ENCODE peak calls at places on chromosomes 3 and 15, in ten cellular contexts. One of them, this sample, is unnamed.

GRCh38 chr15:44066211-44066827 is 128.8 kb downstream of the FRMD5 start:
- DNase-seq in stimulated activated CD8-positive, alpha-beta memory T cell treated with anti-CD3 and anti-CD28 coated beads, Interleukin-4, amount 100 ng/mL, for 24 hours: peak; percentile 34
- DNase-seq in left ventricle myocardium inferior: no peak
- DNase-seq in ascending aorta: no peak
- DNase-seq in A549: peak; percentile 24
- DNase-seq in activated gamma-delta T cell treated with anti-CD3 and anti-CD28 coated beads, Interleukin-2, amount 50 U/mL, for 16 hours: peak; percentile 45
- DNase-seq in stimulated activated naive CD8-positive, alpha-beta T cell treated with anti-CD3 and anti-CD28 coated beads, Interleukin-15, Interleukin-2, amounts not matched to agents 100 U/mL and 50 U/mL, for 24 hours: peak; percentile 79
- DNase-seq in hippocampal formation: peak; percentile 50
- DNase-seq in MCF 10A: peak; percentile 93
- DNase-seq in mesenchymal stem cell: peak; percentile 69
- DNase-seq in this sample: peak; percentile 55

GRCh38 chr3:71998995-71999673 is 214.2 kb upstream of the PROK2 start:
- DNase-seq in stimulated activated CD8-positive, alpha-beta memory T cell treated with anti-CD3 and anti-CD28 coated beads, Interleukin-4, amount 100 ng/mL, for 24 hours: no peak
- DNase-seq in left ventricle myocardium inferior: no peak
- DNase-seq in ascending aorta: no peak
- DNase-seq in A549: no peak
- DNase-seq in activated gamma-delta T cell treated with anti-CD3 and anti-CD28 coated beads, Interleukin-2, amount 50 U/mL, for 16 hours: no peak
- DNase-seq in stimulated activated naive CD8-positive, alpha-beta T cell treated with anti-CD3 and anti-CD28 coated beads, Interleukin-15, Interleukin-2, amounts not matched to agents 100 U/mL and 50 U/mL, for 24 hours: no peak
- DNase-seq in hippocampal formation: no peak
- DNase-seq in MCF 10A: peak; percentile 20
- DNase-seq in mesenchymal stem cell: peak; percentile 67
- DNase-seq in this sample: no peak

GRCh38 chr3:28347374-28348285 is 891 bp upstream of the ZCWPW2 start:
- DNase-seq in stimulated activated CD8-positive, alpha-beta memory T cell treated with anti-CD3 and anti-CD28 coated beads, Interleukin-4, amount 100 ng/mL, for 24 hours: no peak
- DNase-seq in left ventricle myocardium inferior: no peak
- DNase-seq in ascending aorta: no peak
- DNase-seq in A549: no peak
- DNase-seq in activated gamma-delta T cell treated with anti-CD3 and anti-CD28 coated beads, Interleukin-2, amount 50 U/mL, for 16 hours: no peak
- DNase-seq in stimulated activated naive CD8-positive, alpha-beta T cell treated with anti-CD3 and anti-CD28 coated beads, Interleukin-15, Interleukin-2, amounts not matched to agents 100 U/mL and 50 U/mL, for 24 hours: peak; percentile 3
- DNase-seq in hippocampal formation: no peak
- DNase-seq in MCF 10A: peak; percentile 92
- DNase-seq in mesenchymal stem cell: peak; percentile 38
- DNase-seq in this sample: no peak

GRCh38 chr3:14322667-14323295 is 79.6 kb upstream of the SLC6A6 start:
- DNase-seq in stimulated activated CD8-positive, alpha-beta memory T cell treated with anti-CD3 and anti-CD28 coated beads, Interleukin-4, amount 100 ng/mL, for 24 hours: no peak
- DNase-seq in left ventricle myocardium inferior: no peak
- DNase-seq in ascending aorta: no peak
- DNase-seq in A549: no peak
- DNase-seq in activated gamma-delta T cell treated with anti-CD3 and anti-CD28 coated beads, Interleukin-2, amount 50 U/mL, for 16 hours: no peak
- DNase-seq in stimulated activated naive CD8-positive, alpha-beta T cell treated with anti-CD3 and anti-CD28 coated beads, Interleukin-15, Interleukin-2, amounts not matched to agents 100 U/mL and 50 U/mL, for 24 hours: no peak
- DNase-seq in hippocampal formation: no peak
- DNase-seq in MCF 10A: no peak
- DNase-seq in mesenchymal stem cell: no peak
- DNase-seq in this sample: no peak

GRCh38 chr15:68589783-68590710 is 11.3 kb downstream of the CORO2B start:
- DNase-seq in stimulated activated CD8-positive, alpha-beta memory T cell treated with anti-CD3 and anti-CD28 coated beads, Interleukin-4, amount 100 ng/mL, for 24 hours: no peak
- DNase-seq in left ventricle myocardium inferior: no peak
- DNase-seq in ascending aorta: no peak
- DNase-seq in A549: no peak
- DNase-seq in activated gamma-delta T cell treated with anti-CD3 and anti-CD28 coated beads, Interleukin-2, amount 50 U/mL, for 16 hours: no peak
- DNase-seq in stimulated activated naive CD8-positive, alpha-beta T cell treated with anti-CD3 and anti-CD28 coated beads, Interleukin-15, Interleukin-2, amounts not matched to agents 100 U/mL and 50 U/mL, for 24 hours: no peak
- DNase-seq in hippocampal formation: peak; percentile 47
- DNase-seq in MCF 10A: no peak
- DNase-seq in mesenchymal stem cell: no peak
- DNase-seq in this sample: no peak

GRCh38 chr3:100106531-100107155 is 7.7 kb downstream of the FILIP1L start:
- DNase-seq in stimulated activated CD8-positive, alpha-beta memory T cell treated with anti-CD3 and anti-CD28 coated beads, Interleukin-4, amount 100 ng/mL, for 24 hours: no peak
- DNase-seq in left ventricle myocardium inferior: no peak
- DNase-seq in ascending aorta: no peak
- DNase-seq in A549: no peak
- DNase-seq in activated gamma-delta T cell treated with anti-CD3 and anti-CD28 coated beads, Interleukin-2, amount 50 U/mL, for 16 hours: no peak
- DNase-seq in stimulated activated naive CD8-positive, alpha-beta T cell treated with anti-CD3 and anti-CD28 coated beads, Interleukin-15, Interleukin-2, amounts not matched to agents 100 U/mL and 50 U/mL, for 24 hours: no peak
- DNase-seq in hippocampal formation: no peak
- DNase-seq in MCF 10A: peak; percentile 33
- DNase-seq in mesenchymal stem cell: peak; percentile 30
- DNase-seq in this sample: no peak

GRCh38 chr15:69337133-69337532 is 38.4 kb downstream of the PAQR5 start:
- DNase-seq in stimulated activated CD8-positive, alpha-beta memory T cell treated with anti-CD3 and anti-CD28 coated beads, Interleukin-4, amount 100 ng/mL, for 24 hours: no peak
- DNase-seq in left ventricle myocardium inferior: no peak
- DNase-seq in ascending aorta: no peak
- DNase-seq in A549: no peak
- DNase-seq in activated gamma-delta T cell treated with anti-CD3 and anti-CD28 coated beads, Interleukin-2, amount 50 U/mL, for 16 hours: no peak
- DNase-seq in stimulated activated naive CD8-positive, alpha-beta T cell treated with anti-CD3 and anti-CD28 coated beads, Interleukin-15, Interleukin-2, amounts not matched to agents 100 U/mL and 50 U/mL, for 24 hours: no peak
- DNase-seq in hippocampal formation: no peak
- DNase-seq in MCF 10A: peak; percentile 79
- DNase-seq in mesenchymal stem cell: no peak
- DNase-seq in this sample: no peak

GRCh38 chr3:39141211-39141995 is 12.0 kb downstream of the CSRNP1 start:
- DNase-seq in stimulated activated CD8-positive, alpha-beta memory T cell treated with anti-CD3 and anti-CD28 coated beads, Interleukin-4, amount 100 ng/mL, for 24 hours: no peak
- DNase-seq in left ventricle myocardium inferior: no peak
- DNase-seq in ascending aorta: no peak
- DNase-seq in A549: no peak
- DNase-seq in activated gamma-delta T cell treated with anti-CD3 and anti-CD28 coated beads, Interleukin-2, amount 50 U/mL, for 16 hours: no peak
- DNase-seq in stimulated activated naive CD8-positive, alpha-beta T cell treated with anti-CD3 and anti-CD28 coated beads, Interleukin-15, Interleukin-2, amounts not matched to agents 100 U/mL and 50 U/mL, for 24 hours: no peak
- DNase-seq in hippocampal formation: no peak
- DNase-seq in MCF 10A: peak; percentile 67
- DNase-seq in mesenchymal stem cell: peak; percentile 62
- DNase-seq in this sample: no peak

GRCh38 chr15:85745525-85745924 is 49.2 kb downstream of the KLHL25 start:
- DNase-seq in stimulated activated CD8-positive, alpha-beta memory T cell treated with anti-CD3 and anti-CD28 coated beads, Interleukin-4, amount 100 ng/mL, for 24 hours: no peak
- DNase-seq in left ventricle myocardium inferior: no peak
- DNase-seq in ascending aorta: no peak
- DNase-seq in A549: no peak
- DNase-seq in activated gamma-delta T cell treated with anti-CD3 and anti-CD28 coated beads, Interleukin-2, amount 50 U/mL, for 16 hours: no peak
- DNase-seq in stimulated activated naive CD8-positive, alpha-beta T cell treated with anti-CD3 and anti-CD28 coated beads, Interleukin-15, Interleukin-2, amounts not matched to agents 100 U/mL and 50 U/mL, for 24 hours: no peak
- DNase-seq in hippocampal formation: no peak
- DNase-seq in MCF 10A: no peak
- DNase-seq in mesenchymal stem cell: no peak
- DNase-seq in this sample: no peak

GRCh38 chr15:72609862-72610261 is 44.6 kb upstream of the GOLGA6B start:
- DNase-seq in stimulated activated CD8-positive, alpha-beta memory T cell treated with anti-CD3 and anti-CD28 coated beads, Interleukin-4, amount 100 ng/mL, for 24 hours: no peak
- DNase-seq in left ventricle myocardium inferior: no peak
- DNase-seq in ascending aorta: no peak
- DNase-seq in A549: no peak
- DNase-seq in activated gamma-delta T cell treated with anti-CD3 and anti-CD28 coated beads, Interleukin-2, amount 50 U/mL, for 16 hours: no peak
- DNase-seq in stimulated activated naive CD8-positive, alpha-beta T cell treated with anti-CD3 and anti-CD28 coated beads, Interleukin-15, Interleukin-2, amounts not matched to agents 100 U/mL and 50 U/mL, for 24 hours: no peak
- DNase-seq in hippocampal formation: no peak
- DNase-seq in MCF 10A: no peak
- DNase-seq in mesenchymal stem cell: no peak
- DNase-seq in this sample: no peak

GRCh38 chr3:73784647-73785420 is 160.1 kb upstream of the PDZRN3 start:
- DNase-seq in stimulated activated CD8-positive, alpha-beta memory T cell treated with anti-CD3 and anti-CD28 coated beads, Interleukin-4, amount 100 ng/mL, for 24 hours: no peak
- DNase-seq in left ventricle myocardium inferior: no peak
- DNase-seq in ascending aorta: no peak
- DNase-seq in A549: no peak
- DNase-seq in activated gamma-delta T cell treated with anti-CD3 and anti-CD28 coated beads, Interleukin-2, amount 50 U/mL, for 16 hours: no peak
- DNase-seq in stimulated activated naive CD8-positive, alpha-beta T cell treated with anti-CD3 and anti-CD28 coated beads, Interleukin-15, Interleukin-2, amounts not matched to agents 100 U/mL and 50 U/mL, for 24 hours: no peak
- DNase-seq in hippocampal formation: no peak
- DNase-seq in MCF 10A: no peak
- DNase-seq in mesenchymal stem cell: peak; percentile 39
- DNase-seq in this sample: no peak

GRCh38 chr3:66542153-66542552 is 41.3 kb upstream of the LRIG1 start:
- DNase-seq in stimulated activated CD8-positive, alpha-beta memory T cell treated with anti-CD3 and anti-CD28 coated beads, Interleukin-4, amount 100 ng/mL, for 24 hours: no peak
- DNase-seq in left ventricle myocardium inferior: no peak
- DNase-seq in ascending aorta: no peak
- DNase-seq in A549: no peak
- DNase-seq in activated gamma-delta T cell treated with anti-CD3 and anti-CD28 coated beads, Interleukin-2, amount 50 U/mL, for 16 hours: no peak
- DNase-seq in stimulated activated naive CD8-positive, alpha-beta T cell treated with anti-CD3 and anti-CD28 coated beads, Interleukin-15, Interleukin-2, amounts not matched to agents 100 U/mL and 50 U/mL, for 24 hours: no peak
- DNase-seq in hippocampal formation: no peak
- DNase-seq in MCF 10A: no peak
- DNase-seq in mesenchymal stem cell: no peak
- DNase-seq in this sample: no peak

GRCh38 chr3:128493221-128494151 is 485 bp upstream of the GATA2 start:
- DNase-seq in stimulated activated CD8-positive, alpha-beta memory T cell treated with anti-CD3 and anti-CD28 coated beads, Interleukin-4, amount 100 ng/mL, for 24 hours: no peak
- DNase-seq in left ventricle myocardium inferior: no peak
- DNase-seq in ascending aorta: no peak
- DNase-seq in A549: no peak
- DNase-seq in activated gamma-delta T cell treated with anti-CD3 and anti-CD28 coated beads, Interleukin-2, amount 50 U/mL, for 16 hours: no peak
- DNase-seq in stimulated activated naive CD8-positive, alpha-beta T cell treated with anti-CD3 and anti-CD28 coated beads, Interleukin-15, Interleukin-2, amounts not matched to agents 100 U/mL and 50 U/mL, for 24 hours: no peak
- DNase-seq in hippocampal formation: no peak
- DNase-seq in MCF 10A: no peak
- DNase-seq in mesenchymal stem cell: no peak
- DNase-seq in this sample: no peak

GRCh38 chr3:63652066-63652725 is at the start of gene SNTN:
- DNase-seq in stimulated activated CD8-positive, alpha-beta memory T cell treated with anti-CD3 and anti-CD28 coated beads, Interleukin-4, amount 100 ng/mL, for 24 hours: no peak
- DNase-seq in left ventricle myocardium inferior: no peak
- DNase-seq in ascending aorta: no peak
- DNase-seq in A549: no peak
- DNase-seq in activated gamma-delta T cell treated with anti-CD3 and anti-CD28 coated beads, Interleukin-2, amount 50 U/mL, for 16 hours: no peak
- DNase-seq in stimulated activated naive CD8-positive, alpha-beta T cell treated with anti-CD3 and anti-CD28 coated beads, Interleukin-15, Interleukin-2, amounts not matched to agents 100 U/mL and 50 U/mL, for 24 hours: no peak
- DNase-seq in hippocampal formation: no peak
- DNase-seq in MCF 10A: no peak
- DNase-seq in mesenchymal stem cell: no peak
- DNase-seq in this sample: no peak

GRCh38 chr3:95302044-95302443 is 1239.2 kb downstream of the NSUN3 start:
- DNase-seq in stimulated activated CD8-positive, alpha-beta memory T cell treated with anti-CD3 and anti-CD28 coated beads, Interleukin-4, amount 100 ng/mL, for 24 hours: no peak
- DNase-seq in left ventricle myocardium inferior: no peak
- DNase-seq in ascending aorta: no peak
- DNase-seq in A549: no peak
- DNase-seq in activated gamma-delta T cell treated with anti-CD3 and anti-CD28 coated beads, Interleukin-2, amount 50 U/mL, for 16 hours: no peak
- DNase-seq in stimulated activated naive CD8-positive, alpha-beta T cell treated with anti-CD3 and anti-CD28 coated beads, Interleukin-15, Interleukin-2, amounts not matched to agents 100 U/mL and 50 U/mL, for 24 hours: no peak
- DNase-seq in hippocampal formation: no peak
- DNase-seq in MCF 10A: no peak
- DNase-seq in mesenchymal stem cell: peak; percentile 50
- DNase-seq in this sample: no peak

GRCh38 chr3:178434206-178434805 is 101.9 kb upstream of the KCNMB2 start:
- DNase-seq in stimulated activated CD8-positive, alpha-beta memory T cell treated with anti-CD3 and anti-CD28 coated beads, Interleukin-4, amount 100 ng/mL, for 24 hours: no peak
- DNase-seq in left ventricle myocardium inferior: no peak
- DNase-seq in ascending aorta: no peak
- DNase-seq in A549: no peak
- DNase-seq in activated gamma-delta T cell treated with anti-CD3 and anti-CD28 coated beads, Interleukin-2, amount 50 U/mL, for 16 hours: no peak
- DNase-seq in stimulated activated naive CD8-positive, alpha-beta T cell treated with anti-CD3 and anti-CD28 coated beads, Interleukin-15, Interleukin-2, amounts not matched to agents 100 U/mL and 50 U/mL, for 24 hours: no peak
- DNase-seq in hippocampal formation: peak; percentile 52
- DNase-seq in MCF 10A: peak; percentile 19
- DNase-seq in mesenchymal stem cell: peak; percentile 30
- DNase-seq in this sample: no peak

GRCh38 chr15:40782609-40783227 is 12.9 kb downstream of the C15orf62 start:
- DNase-seq in stimulated activated CD8-positive, alpha-beta memory T cell treated with anti-CD3 and anti-CD28 coated beads, Interleukin-4, amount 100 ng/mL, for 24 hours: peak; percentile 65
- DNase-seq in left ventricle myocardium inferior: no peak
- DNase-seq in ascending aorta: no peak
- DNase-seq in A549: peak; percentile 43
- DNase-seq in activated gamma-delta T cell treated with anti-CD3 and anti-CD28 coated beads, Interleukin-2, amount 50 U/mL, for 16 hours: peak; percentile 65
- DNase-seq in stimulated activated naive CD8-positive, alpha-beta T cell treated with anti-CD3 and anti-CD28 coated beads, Interleukin-15, Interleukin-2, amounts not matched to agents 100 U/mL and 50 U/mL, for 24 hours: peak; percentile 80
- DNase-seq in hippocampal formation: no peak
- DNase-seq in MCF 10A: peak; percentile 83
- DNase-seq in mesenchymal stem cell: peak; percentile 34
- DNase-seq in this sample: peak; percentile 76

GRCh38 chr15:95325763-95326688 is 1004.5 kb upstream of the NR2F2 start:
- DNase-seq in stimulated activated CD8-positive, alpha-beta memory T cell treated with anti-CD3 and anti-CD28 coated beads, Interleukin-4, amount 100 ng/mL, for 24 hours: no peak
- DNase-seq in left ventricle myocardium inferior: no peak
- DNase-seq in ascending aorta: no peak
- DNase-seq in A549: no peak
- DNase-seq in activated gamma-delta T cell treated with anti-CD3 and anti-CD28 coated beads, Interleukin-2, amount 50 U/mL, for 16 hours: no peak
- DNase-seq in stimulated activated naive CD8-positive, alpha-beta T cell treated with anti-CD3 and anti-CD28 coated beads, Interleukin-15, Interleukin-2, amounts not matched to agents 100 U/mL and 50 U/mL, for 24 hours: no peak
- DNase-seq in hippocampal formation: no peak
- DNase-seq in MCF 10A: no peak
- DNase-seq in mesenchymal stem cell: peak; percentile 36
- DNase-seq in this sample: no peak

This sample was measured in germinal center.